ENCODE peak calls at places on chromosomes 2 and 18, in nine cellular contexts. X is AG10803, I is left ventricle myocardium inferior, J is colonic mucosa, V is IMR-90, Y is LNCaP clone FGC, G is choroid plexus epithelial cell, H is progenitor cell of endocrine pancreas, M is natural killer cell. P is an unnamed sample.
A peak's percentile ranks its signal among the peaks of the same experiment; 100 is the strongest.

GRCh38 chr2:71347517-71347916 is 15.9 kb downstream of the ZNF638 start:
- DNase-seq in X (peak; percentile 9), I (no peak), J (no peak), V (peak; percentile 23), Y (no peak), G (peak; percentile 24), H (no peak), M (no peak), P (peak; percentile 29)

GRCh38 chr2:56130463-56131070 is 53.2 kb upstream of the CCDC85A start:
- DNase-seq in X (peak; percentile 60), I (no peak), J (no peak), V (peak; percentile 31), Y (peak; percentile 0), G (peak; percentile 74), H (no peak), M (no peak), P (peak; percentile 61)

GRCh38 chr18:28854964-28855363 is 678.0 kb upstream of the CDH2 start:
- DNase-seq in X (no peak), I (no peak), J (no peak), V (peak; percentile 18), Y (peak; percentile 4), G (peak; percentile 45), H (no peak), M (no peak), P (no peak)

GRCh38 chr2:152390837-152391236 is 55.9 kb downstream of the FMNL2 start:
- DNase-seq in X (no peak), I (no peak), J (no peak), V (no peak), Y (no peak), G (no peak), H (no peak), M (no peak), P (no peak)

GRCh38 chr2:223532161-223532560 is 70.0 kb downstream of the SCG2 start:
- DNase-seq in X (peak; percentile 9), I (no peak), J (no peak), V (peak; percentile 19), Y (no peak), G (peak; percentile 58), H (no peak), M (no peak), P (no peak)

GRCh38 chr2:151999058-151999457 is 99.8 kb downstream of the CACNB4 start:
- DNase-seq in X (peak; percentile 39), I (peak; percentile 28), J (peak; percentile 34), V (peak; percentile 34), Y (no peak), G (peak; percentile 63), H (peak; percentile 26), M (peak; percentile 19), P (peak; percentile 75)

GRCh38 chr18:23593720-23594119 is 7.4 kb upstream of the NPC1 start:
- DNase-seq in X (peak; percentile 92), I (no peak), J (no peak), V (peak; percentile 87), Y (no peak), G (peak; percentile 80), H (no peak), M (no peak), P (peak; percentile 78)

GRCh38 chr18:28794459-28795245 is 617.7 kb upstream of the CDH2 start:
- DNase-seq in X (peak; percentile 50), I (no peak), J (no peak), V (peak; percentile 55), Y (no peak), G (peak; percentile 67), H (no peak), M (no peak), P (peak; percentile 88)

GRCh38 chr2:38462121-38462634 is 85.1 kb upstream of the ATL2 start:
- DNase-seq in X (peak; percentile 81), I (no peak), J (peak; percentile 67), V (peak; percentile 94), Y (no peak), G (peak; percentile 99), H (no peak), M (no peak), P (peak; percentile 98)

GRCh38 chr2:240567872-240568677 is at the start of gene RNPEPL1:
- DNase-seq in X (no peak), I (peak; percentile 54), J (peak; percentile 57), V (no peak), Y (no peak), G (no peak), H (peak; percentile 49), M (peak; percentile 59), P (peak; percentile 47)

GRCh38 chr2:10439185-10439879 is 8.8 kb downstream of the ODC1 start:
- DNase-seq in X (peak; percentile 31), I (no peak), J (no peak), V (no peak), Y (no peak), G (peak; percentile 26), H (no peak), M (no peak), P (no peak)

GRCh38 chr2:100900156-100900795 is 80.3 kb downstream of the NPAS2 start:
- DNase-seq in X (no peak), I (no peak), J (no peak), V (peak; percentile 24), Y (no peak), G (no peak), H (no peak), M (no peak), P (peak; percentile 51)
- TF ChIP-seq CTCF in X (no peak), I (no peak), J (no peak), V (no peak), Y (no peak), G (no peak), H (no peak), M (no peak), P (no peak)

GRCh38 chr18:49857708-49858107 is 44.4 kb upstream of the ACAA2 start:
- DNase-seq in X (no peak), I (no peak), J (no peak), V (no peak), Y (no peak), G (no peak), H (no peak), M (no peak), P (no peak)
- TF ChIP-seq CTCF in X (no peak), I (no peak), J (no peak), V (no peak), Y (no peak), G (no peak), H (no peak), M (no peak), P (no peak)

DNA sequence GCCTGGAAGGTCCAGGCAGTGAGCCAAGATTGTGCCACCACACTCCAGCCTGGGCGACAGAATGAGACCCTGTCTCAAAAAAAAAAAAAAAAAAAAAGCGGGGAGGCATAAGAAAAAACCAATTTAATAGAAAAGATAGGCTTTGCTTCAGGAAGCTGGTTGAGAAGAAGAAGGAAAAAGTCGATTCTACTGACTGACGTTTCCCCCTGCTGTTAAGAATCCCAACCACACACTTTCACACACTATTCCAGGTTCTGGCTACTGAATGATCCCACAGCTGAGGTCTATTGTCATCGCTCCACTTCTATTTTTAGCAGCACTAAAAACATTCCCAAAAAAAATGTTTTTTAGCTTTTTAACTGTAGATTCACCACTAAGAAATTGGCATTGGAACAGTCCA is 6.7 kb upstream of the CHCHD5 start:
- DNase-seq in X (peak; percentile 51), I (no peak), J (no peak), V (peak; percentile 53), Y (no peak), G (peak; percentile 64), H (no peak), M (no peak), P (no peak)
- TF ChIP-seq CTCF in X (peak; percentile 44), I (no peak), J (no peak), V (peak; percentile 26), Y (no peak), G (peak; percentile 50), H (no peak), M (no peak), P (no peak)

GRCh38 chr18:54222922-54223567 is 1.4 kb downstream of the MBD2 start:
- DNase-seq in X (no peak), I (no peak), J (peak; percentile 23), V (no peak), Y (no peak), G (no peak), H (no peak), M (peak; percentile 25), P (no peak)
- TF ChIP-seq CTCF in X (peak; percentile 16), I (no peak), J (no peak), V (no peak), Y (peak; percentile 35), G (peak; percentile 41), H (no peak), M (no peak), P (peak; percentile 30)